ENCODE peak calls at places on chromosomes 5 and 9, in five cellular contexts. One of them, this sample, is unnamed.

GRCh38 chr9:111258209-111258877 is 71.7 kb downstream of the OR2K2 start:
- DNase-seq in coronary artery: no peak
- DNase-seq in retinal pigment epithelial cell: no peak
- DNase-seq in suprapubic skin: no peak
- DNase-seq in neural crest cell: no peak
- DNase-seq in this sample: no peak

GRCh38 chr9:16289639-16290038 is 580.8 kb downstream of the BNC2 start:
- DNase-seq in coronary artery: peak
- DNase-seq in retinal pigment epithelial cell: no peak
- DNase-seq in neural crest cell: no peak
- DNase-seq in suprapubic skin: no peak
- DNase-seq in this sample: no peak

GRCh38 chr5:92641031-92641962 is 939.7 kb downstream of the NR2F1-AS1 start:
- DNase-seq in coronary artery: no peak
- DNase-seq in retinal pigment epithelial cell: peak
- DNase-seq in suprapubic skin: no peak
- DNase-seq in neural crest cell: no peak
- DNase-seq in this sample: no peak

GRCh38 chr5:119271758-119272730 is 83.8 kb upstream of the TNFAIP8 start:
- DNase-seq in retinal pigment epithelial cell: no peak
- DNase-seq in neural crest cell: no peak
- DNase-seq in suprapubic skin: no peak
- DNase-seq in coronary artery: no peak
- DNase-seq in this sample: no peak

GRCh38 chr5:97162045-97162444 is 19.6 kb upstream of the LIX1 start:
- DNase-seq in neural crest cell: peak
- DNase-seq in suprapubic skin: no peak
- DNase-seq in retinal pigment epithelial cell: peak
- DNase-seq in coronary artery: no peak
- DNase-seq in this sample: no peak

GRCh38 chr5:175672976-175673648 is 15.2 kb downstream of the HRH2 start:
- DNase-seq in suprapubic skin: no peak
- DNase-seq in coronary artery: no peak
- DNase-seq in retinal pigment epithelial cell: no peak
- DNase-seq in neural crest cell: no peak
- DNase-seq in this sample: no peak

GRCh38 chr5:131521252-131521651 is 113.8 kb downstream of the RAPGEF6 start:
- DNase-seq in suprapubic skin: no peak
- DNase-seq in neural crest cell: no peak
- DNase-seq in retinal pigment epithelial cell: no peak
- DNase-seq in coronary artery: no peak
- DNase-seq in this sample: no peak

GRCh38 chr9:107007981-107008380 is 145.0 kb downstream of the ZNF462 start:
- DNase-seq in coronary artery: no peak
- DNase-seq in retinal pigment epithelial cell: no peak
- DNase-seq in suprapubic skin: no peak
- DNase-seq in neural crest cell: no peak
- DNase-seq in this sample: no peak

GRCh38 chr9:75170898-75171360 is 82.6 kb downstream of the OSTF1 start:
- DNase-seq in neural crest cell: no peak
- DNase-seq in suprapubic skin: no peak
- DNase-seq in retinal pigment epithelial cell: no peak
- DNase-seq in coronary artery: no peak
- DNase-seq in this sample: no peak

GRCh38 chr9:128555180-128555721 is 2.9 kb downstream of the SPTAN1 start:
- DNase-seq in retinal pigment epithelial cell: peak
- DNase-seq in neural crest cell: no peak
- DNase-seq in suprapubic skin: no peak
- DNase-seq in coronary artery: no peak
- DNase-seq in this sample: no peak

GRCh38 chr9:130579738-130580463 is 524 bp downstream of the FUBP3 start:
- DNase-seq in neural crest cell: peak
- DNase-seq in suprapubic skin: peak
- DNase-seq in coronary artery: no peak
- DNase-seq in retinal pigment epithelial cell: no peak
- DNase-seq in this sample: no peak

GRCh38 chr5:15243301-15244020 is 256.5 kb upstream of the FBXL7 start:
- DNase-seq in suprapubic skin: no peak
- DNase-seq in retinal pigment epithelial cell: no peak
- DNase-seq in coronary artery: no peak
- DNase-seq in neural crest cell: no peak
- DNase-seq in this sample: no peak

GRCh38 chr5:59346987-59347386 is 546.5 kb downstream of the PDE4D start:
- DNase-seq in retinal pigment epithelial cell: no peak
- DNase-seq in suprapubic skin: no peak
- DNase-seq in neural crest cell: no peak
- DNase-seq in coronary artery: no peak
- DNase-seq in this sample: no peak

GRCh38 chr5:94524841-94525697 is 93.3 kb downstream of the KIAA0825 start:
- DNase-seq in neural crest cell: no peak
- DNase-seq in coronary artery: no peak
- DNase-seq in retinal pigment epithelial cell: peak
- DNase-seq in suprapubic skin: no peak
- DNase-seq in this sample: no peak

GRCh38 chr9:26919698-26920097 is 27.1 kb upstream of the CAAP1 start:
- DNase-seq in neural crest cell: no peak
- DNase-seq in suprapubic skin: no peak
- DNase-seq in retinal pigment epithelial cell: no peak
- DNase-seq in coronary artery: no peak
- DNase-seq in this sample: no peak

GRCh38 chr5:56358703-56359428 is 125.7 kb upstream of the ANKRD55 start:
- DNase-seq in coronary artery: no peak
- DNase-seq in neural crest cell: no peak
- DNase-seq in suprapubic skin: no peak
- DNase-seq in retinal pigment epithelial cell: no peak
- DNase-seq in this sample: no peak

GRCh38 chr5:125026900-125027731 is 280.7 kb upstream of the ZNF608 start:
- DNase-seq in neural crest cell: no peak
- DNase-seq in retinal pigment epithelial cell: peak
- DNase-seq in coronary artery: no peak
- DNase-seq in suprapubic skin: no peak
- DNase-seq in this sample: no peak

GRCh38 chr9:69931340-69931739 is 110.7 kb downstream of the CFAP95 start:
- DNase-seq in coronary artery: no peak
- DNase-seq in neural crest cell: peak
- DNase-seq in retinal pigment epithelial cell: no peak
- DNase-seq in suprapubic skin: no peak
- DNase-seq in this sample: no peak

GRCh38 chr5:27462936-27463335 is 424.6 kb upstream of the CDH9 start:
- DNase-seq in neural crest cell: no peak
- DNase-seq in retinal pigment epithelial cell: no peak
- DNase-seq in suprapubic skin: no peak
- DNase-seq in coronary artery: no peak
- DNase-seq in this sample: no peak

GRCh38 chr5:162603399-162603798 is 535.8 kb downstream of the GABRG2 start:
- DNase-seq in coronary artery: no peak
- DNase-seq in suprapubic skin: no peak
- DNase-seq in neural crest cell: no peak
- DNase-seq in retinal pigment epithelial cell: no peak
- DNase-seq in this sample: no peak

GRCh38 chr5:56523779-56524178 is 290.6 kb upstream of the ANKRD55 start:
- DNase-seq in coronary artery: no peak
- DNase-seq in retinal pigment epithelial cell: no peak
- DNase-seq in suprapubic skin: no peak
- DNase-seq in neural crest cell: no peak
- DNase-seq in this sample: no peak

GRCh38 chr9:133861103-133861502 is 123.0 kb upstream of the SARDH start:
- DNase-seq in neural crest cell: no peak
- DNase-seq in retinal pigment epithelial cell: no peak
- DNase-seq in suprapubic skin: no peak
- DNase-seq in coronary artery: no peak
- DNase-seq in this sample: no peak

GRCh38 chr5:77181596-77182304 is 28.7 kb upstream of the PDE8B start:
- DNase-seq in retinal pigment epithelial cell: no peak
- DNase-seq in coronary artery: no peak
- DNase-seq in neural crest cell: no peak
- DNase-seq in suprapubic skin: no peak
- DNase-seq in this sample: no peak

GRCh38 chr5:135450328-135450727 is 1.8 kb downstream of the TIFAB start:
- DNase-seq in retinal pigment epithelial cell: no peak
- DNase-seq in coronary artery: no peak
- DNase-seq in neural crest cell: no peak
- DNase-seq in suprapubic skin: peak
- DNase-seq in this sample: no peak

GRCh38 chr5:174371600-174372094 is 326.1 kb downstream of the NSG2 start:
- DNase-seq in neural crest cell: no peak
- DNase-seq in suprapubic skin: no peak
- DNase-seq in retinal pigment epithelial cell: peak
- DNase-seq in coronary artery: no peak
- DNase-seq in this sample: no peak

GRCh38 chr9:36471359-36471758 is 71.3 kb upstream of the RNF38 start:
- DNase-seq in retinal pigment epithelial cell: no peak
- DNase-seq in suprapubic skin: no peak
- DNase-seq in coronary artery: no peak
- DNase-seq in neural crest cell: no peak
- DNase-seq in this sample: no peak

GRCh38 chr9:22041792-22042191 is 32.7 kb upstream of the CDKN2B start:
- DNase-seq in suprapubic skin: no peak
- DNase-seq in neural crest cell: no peak
- DNase-seq in coronary artery: no peak
- DNase-seq in retinal pigment epithelial cell: peak
- DNase-seq in this sample: no peak

GRCh38 chr5:42993516-42994284 is 46.4 kb downstream of the ANXA2R start:
- DNase-seq in neural crest cell: no peak
- DNase-seq in retinal pigment epithelial cell: no peak
- DNase-seq in suprapubic skin: no peak
- DNase-seq in coronary artery: no peak
- DNase-seq in this sample: no peak

GRCh38 chr5:128116445-128116844 is 32.9 kb downstream of the SLC12A2 start:
- DNase-seq in suprapubic skin: no peak
- DNase-seq in coronary artery: no peak
- DNase-seq in neural crest cell: no peak
- DNase-seq in retinal pigment epithelial cell: no peak
- DNase-seq in this sample: no peak
- TF ChIP-seq CTCF in suprapubic skin: no peak
- TF ChIP-seq CTCF in coronary artery: no peak
- TF ChIP-seq CTCF in neural crest cell: no peak
- TF ChIP-seq CTCF in retinal pigment epithelial cell: no peak
- TF ChIP-seq CTCF in this sample: no peak

GRCh38 chr9:135520916-135521607 is at the start of gene LCN1:
- DNase-seq in suprapubic skin: peak
- DNase-seq in retinal pigment epithelial cell: no peak
- DNase-seq in neural crest cell: no peak
- DNase-seq in coronary artery: peak
- DNase-seq in this sample: no peak

GRCh38 chr9:135521608-135522095 is 412 bp downstream of the LCN1 start:
- DNase-seq in neural crest cell: no peak
- DNase-seq in coronary artery: peak
- DNase-seq in suprapubic skin: peak
- DNase-seq in retinal pigment epithelial cell: no peak
- DNase-seq in this sample: no peak

GRCh38 chr9:135522931-135523330 is 1.7 kb downstream of the LCN1 start:
- DNase-seq in neural crest cell: no peak
- DNase-seq in retinal pigment epithelial cell: no peak
- DNase-seq in suprapubic skin: peak
- DNase-seq in coronary artery: peak
- DNase-seq in this sample: no peak

GRCh38 chr9:135523521-135524129 is 2.4 kb downstream of the LCN1 start:
- DNase-seq in coronary artery: peak
- DNase-seq in retinal pigment epithelial cell: no peak
- DNase-seq in suprapubic skin: peak
- DNase-seq in neural crest cell: no peak
- DNase-seq in this sample: no peak

DNA sequence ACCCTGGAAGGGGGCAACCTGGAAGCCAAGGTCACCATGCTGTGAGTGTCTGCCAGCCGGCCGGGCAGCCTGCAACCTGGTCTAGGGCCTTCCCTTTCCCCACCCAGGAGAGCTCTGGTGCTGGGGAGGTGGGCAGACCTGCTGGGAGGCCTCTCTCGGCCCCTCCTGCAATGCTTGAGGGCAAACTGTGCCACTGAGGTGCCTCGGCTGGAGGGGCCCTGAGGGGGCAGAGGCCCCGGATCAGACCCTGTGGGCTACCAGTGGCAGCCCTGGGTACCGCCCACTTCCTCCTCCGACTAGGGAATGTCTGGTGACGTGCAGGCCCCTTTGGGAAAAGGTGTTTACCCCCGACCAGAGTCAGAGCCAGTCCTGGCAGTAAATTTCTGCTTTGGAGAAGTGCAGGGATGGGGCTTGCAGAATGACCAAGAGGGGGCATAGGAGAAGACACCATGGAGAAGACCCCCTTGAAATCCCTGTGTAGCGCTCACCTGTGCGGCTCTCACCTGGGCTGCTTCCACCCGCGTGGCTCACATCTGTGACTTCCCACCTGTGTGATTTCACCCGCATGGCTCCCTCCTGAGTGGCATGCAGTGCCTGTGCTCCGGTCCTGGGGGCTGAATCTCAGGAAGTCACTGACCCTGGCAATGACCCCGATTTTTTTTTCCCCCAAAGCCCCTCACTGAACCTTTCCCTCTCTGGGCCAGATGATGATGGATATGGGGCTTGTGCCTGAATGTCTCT is 1.1 kb downstream of the LCN1 start:
- DNase-seq in suprapubic skin: peak
- DNase-seq in retinal pigment epithelial cell: no peak
- DNase-seq in coronary artery: peak
- DNase-seq in neural crest cell: no peak
- DNase-seq in this sample: no peak
- TF ChIP-seq CTCF in suprapubic skin: no peak
- TF ChIP-seq CTCF in retinal pigment epithelial cell: no peak
- TF ChIP-seq CTCF in coronary artery: no peak
- TF ChIP-seq CTCF in neural crest cell: no peak
- TF ChIP-seq CTCF in this sample: no peak

DNA sequence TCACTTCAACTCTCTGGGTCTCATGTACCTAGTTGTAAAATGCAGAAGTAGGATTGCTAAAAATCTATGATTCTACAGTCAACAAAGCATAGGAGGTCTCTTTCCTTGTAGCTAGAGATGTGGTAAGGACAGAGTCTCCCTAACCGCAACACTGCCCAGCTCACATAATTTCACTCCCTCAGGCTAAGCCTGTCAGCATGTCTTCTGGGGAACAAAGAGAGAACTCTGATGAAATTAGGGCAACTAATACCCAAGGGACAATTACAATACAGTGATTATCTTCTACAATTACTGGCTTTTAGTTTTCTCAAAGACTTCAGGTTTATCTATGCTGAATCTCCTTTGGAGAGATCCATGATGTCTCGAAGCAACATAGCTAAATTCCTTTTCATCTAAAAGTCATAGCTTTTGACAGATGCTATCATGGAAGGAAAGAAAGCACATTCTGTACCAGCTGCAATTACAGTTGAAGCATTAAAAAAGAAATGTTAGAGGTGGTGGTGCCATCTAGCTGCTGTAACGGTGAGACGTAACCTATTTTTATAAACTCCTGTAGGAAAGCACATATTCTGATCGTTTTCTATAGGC is 141.1 kb upstream of the TARS1 start:
- DNase-seq in retinal pigment epithelial cell: no peak
- DNase-seq in coronary artery: no peak
- DNase-seq in suprapubic skin: no peak
- DNase-seq in neural crest cell: no peak
- DNase-seq in this sample: no peak
- TF ChIP-seq CTCF in retinal pigment epithelial cell: peak
- TF ChIP-seq CTCF in coronary artery: peak
- TF ChIP-seq CTCF in suprapubic skin: no peak
- TF ChIP-seq CTCF in neural crest cell: peak
- TF ChIP-seq CTCF in this sample: peak

GRCh38 chr5:23823521-23823920 is 316.1 kb downstream of the PRDM9 start:
- DNase-seq in coronary artery: no peak
- DNase-seq in suprapubic skin: no peak
- DNase-seq in retinal pigment epithelial cell: no peak
- DNase-seq in neural crest cell: no peak
- DNase-seq in this sample: no peak

GRCh38 chr5:23825196-23825595 is 317.8 kb downstream of the PRDM9 start:
- DNase-seq in neural crest cell: no peak
- DNase-seq in suprapubic skin: no peak
- DNase-seq in coronary artery: no peak
- DNase-seq in retinal pigment epithelial cell: no peak
- DNase-seq in this sample: no peak

GRCh38 chr5:23820764-23821471 is 313.5 kb downstream of the PRDM9 start:
- DNase-seq in coronary artery: no peak
- DNase-seq in suprapubic skin: no peak
- DNase-seq in neural crest cell: no peak
- DNase-seq in retinal pigment epithelial cell: peak
- DNase-seq in this sample: no peak
- TF ChIP-seq CTCF in coronary artery: no peak
- TF ChIP-seq CTCF in suprapubic skin: no peak
- TF ChIP-seq CTCF in neural crest cell: peak
- TF ChIP-seq CTCF in retinal pigment epithelial cell: peak
- TF ChIP-seq CTCF in this sample: peak

This sample was measured in chondrocyte.